ENCODE peak calls at places on chromosome 15, in five cellular contexts. V is fibroblast of mammary gland; Y is AG08396; X is naive thymus-derived CD8-positive, alpha-beta T cell; J is HFFc6. G is an unnamed sample.

GRCh38 chr15:53072077-53072476 is 281.9 kb upstream of the ONECUT1 start:
- DNase-seq in V (peak), Y (peak), X (no peak), J (peak), G (no peak)

GRCh38 chr15:84151205-84151931 is 84.2 kb upstream of the GOLGA6L4 start:
- DNase-seq in V (no peak), Y (peak), X (no peak), J (no peak), G (no peak)

GRCh38 chr15:98503970-98504369 is 144.4 kb upstream of the IGF1R start:
- DNase-seq in V (peak), Y (peak), X (no peak), J (peak), G (peak)

GRCh38 chr15:89768071-89768500 is 8.0 kb upstream of the MESP2 start:
- DNase-seq in V (peak), Y (peak), X (no peak), J (peak), G (peak)

GRCh38 chr15:71364117-71364584 is 248.9 kb downstream of the THSD4 start:
- DNase-seq in V (peak), Y (no peak), X (no peak), J (no peak), G (no peak)

GRCh38 chr15:77419050-77419835 is 661 bp downstream of the PEAK1 start:
- DNase-seq in V (peak), Y (peak), X (peak), J (peak), G (no peak)

GRCh38 chr15:44726568-44727461 is 9.5 kb upstream of the TRIM69 start:
- DNase-seq in V (peak), Y (peak), X (peak), J (peak), G (peak)

GRCh38 chr15:35627696-35628095 is 81.7 kb upstream of the DPH6 start:
- DNase-seq in V (no peak), Y (no peak), X (no peak), J (no peak), G (no peak)

GRCh38 chr15:100686021-100686724 is 83.8 kb downstream of the ASB7 start:
- DNase-seq in V (peak), Y (peak), X (no peak), J (no peak), G (no peak)

GRCh38 chr15:57160823-57161560 is 215.3 kb upstream of the CGNL1 start:
- DNase-seq in V (peak), Y (no peak), X (no peak), J (peak), G (peak)

GRCh38 chr15:34699968-34700640 is 54.7 kb downstream of the GJD2 start:
- DNase-seq in V (no peak), Y (no peak), X (no peak), J (no peak), G (no peak)

GRCh38 chr15:99132122-99132521 is 27.2 kb downstream of the SYNM start:
- DNase-seq in V (no peak), Y (no peak), X (no peak), J (no peak), G (no peak)

GRCh38 chr15:32908135-32908801 is 190.5 kb downstream of the GREM1 start:
- DNase-seq in V (peak), Y (peak), X (no peak), J (no peak), G (no peak)

GRCh38 chr15:70132148-70132547 is 34.4 kb upstream of the TLE3 start:
- DNase-seq in V (peak), Y (no peak), X (no peak), J (no peak), G (no peak)

GRCh38 chr15:20341901-20342605 is 199.5 kb downstream of the GOLGA6L6 start:
- DNase-seq in V (no peak), Y (no peak), X (peak), J (no peak), G (no peak)

GRCh38 chr15:101277943-101278564 is 769 bp upstream of the SELENOS start:
- DNase-seq in V (no peak), Y (no peak), X (no peak), J (no peak), G (no peak)

GRCh38 chr15:41827290-41827879 is 507 bp upstream of the JMJD7 start:
- DNase-seq in V (no peak), Y (no peak), X (no peak), J (no peak), G (no peak)

GRCh38 chr15:89495638-89496145 is 691 bp downstream of the RHCG start:
- DNase-seq in V (no peak), Y (no peak), X (no peak), J (no peak), G (no peak)

GRCh38 chr15:58951388-58952060 is 18.0 kb upstream of the SLTM start:
- DNase-seq in V (peak), Y (peak), X (no peak), J (peak), G (peak)

GRCh38 chr15:41018534-41018933 is 65.3 kb downstream of the CHAC1 start:
- DNase-seq in V (no peak), Y (no peak), X (no peak), J (no peak), G (no peak)

GRCh38 chr15:82812994-82813393 is 3.6 kb downstream of the WHAMM start:
- DNase-seq in V (no peak), Y (no peak), X (no peak), J (no peak), G (no peak)

GRCh38 chr15:79004336-79004735 is 59.5 kb upstream of the CTSH start:
- DNase-seq in V (peak), Y (peak), X (no peak), J (peak), G (no peak)

GRCh38 chr15:66390670-66391069 is 4.0 kb downstream of the MAP2K1 start:
- DNase-seq in V (peak), Y (no peak), X (no peak), J (no peak), G (no peak)

GRCh38 chr15:85019815-85020590 is 38.3 kb downstream of the PDE8A start:
- DNase-seq in V (no peak), Y (no peak), X (no peak), J (no peak), G (no peak)

GRCh38 chr15:42151012-42151615 is 5.3 kb downstream of the PLA2G4F start:
- DNase-seq in V (no peak), Y (no peak), X (no peak), J (no peak), G (no peak)

GRCh38 chr15:80174017-80174746 is 21.4 kb downstream of the FAH start:
- DNase-seq in V (peak), Y (peak), X (no peak), J (peak), G (peak)

GRCh38 chr15:88431441-88431840 is 35.7 kb downstream of the MRPL46 start:
- DNase-seq in V (no peak), Y (no peak), X (no peak), J (no peak), G (no peak)

GRCh38 chr15:88120021-88120420 is 136.5 kb downstream of the NTRK3 start:
- DNase-seq in V (no peak), Y (no peak), X (no peak), J (no peak), G (no peak)

GRCh38 chr15:35445891-35446290 is 100.1 kb downstream of the DPH6 start:
- DNase-seq in V (no peak), Y (no peak), X (no peak), J (no peak), G (no peak)

GRCh38 chr15:93362203-93362602 is 273.2 kb upstream of the RGMA start:
- DNase-seq in V (no peak), Y (no peak), X (no peak), J (no peak), G (no peak)

GRCh38 chr15:43483306-43484128 is 9.4 kb downstream of the TP53BP1 start:
- DNase-seq in V (peak), Y (no peak), X (no peak), J (peak), G (no peak)

GRCh38 chr15:101396484-101397261 is 92.8 kb downstream of the PCSK6 start:
- DNase-seq in V (no peak), Y (no peak), X (no peak), J (no peak), G (no peak)

GRCh38 chr15:84598250-84598649 is 2.6 kb upstream of the ZSCAN2 start:
- DNase-seq in V (peak), Y (peak), X (peak), J (peak), G (no peak)

GRCh38 chr15:88438181-88438580 is 29.0 kb downstream of the MRPL46 start:
- DNase-seq in V (no peak), Y (no peak), X (no peak), J (no peak), G (no peak)

GRCh38 chr15:40929730-40930429 is 740 bp downstream of the DLL4 start:
- DNase-seq in V (peak), Y (peak), X (no peak), J (no peak), G (no peak)

GRCh38 chr15:97688886-97689285 is 271.6 kb upstream of the ARRDC4 start:
- DNase-seq in V (no peak), Y (no peak), X (no peak), J (no peak), G (no peak)

GRCh38 chr15:100572362-100572983 is 29.5 kb downstream of the LINS1 start:
- DNase-seq in V (peak), Y (no peak), X (no peak), J (peak), G (no peak)

GRCh38 chr15:70259640-70260066 is 161.9 kb upstream of the TLE3 start:
- DNase-seq in V (no peak), Y (no peak), X (no peak), J (no peak), G (no peak)

GRCh38 chr15:52023169-52023922 is 4.3 kb downstream of the MAPK6 start:
- DNase-seq in V (no peak), Y (no peak), X (no peak), J (no peak), G (no peak)

G was measured in GM04503.